ENCODE peak calls at places on chromosome 13, in six cellular contexts. T is posterior cingulate gyrus, M is AG10803, V is thoracic aorta, R is T-cell, Z is SW 1271. A is an unnamed sample.

GRCh38 chr13:25196971-25197370 is 24.9 kb upstream of the AMER2 start:
- DNase-seq in T (no peak), M (no peak), V (no peak), R (no peak), Z (no peak), A (no peak)

GRCh38 chr13:110716235-110716505 is 2.7 kb downstream of the ING1 start:
- DNase-seq in T (no peak), M (no peak), V (no peak), R (no peak), Z (no peak), A (no peak)

GRCh38 chr13:97266734-97267417 is 44.7 kb downstream of the MBNL2 start:
- DNase-seq in T (no peak), M (no peak), V (no peak), R (no peak), Z (no peak), A (no peak)

GRCh38 chr13:77460195-77460594 is 75.3 kb upstream of the SCEL start:
- DNase-seq in T (no peak), M (no peak), V (no peak), R (no peak), Z (no peak), A (no peak)

GRCh38 chr13:52665325-52665724 is 12.7 kb downstream of the SUGT1 start:
- DNase-seq in T (no peak), M (peak; percentile 38), V (no peak), R (no peak), Z (peak; percentile 7), A (no peak)

GRCh38 chr13:49165798-49166752 is 54.1 kb upstream of the MLNR start:
- DNase-seq in T (no peak), M (no peak), V (no peak), R (no peak), Z (no peak), A (no peak)

GRCh38 chr13:102724923-102725322 is 30.1 kb upstream of the METTL21C start:
- DNase-seq in T (peak; percentile 40), M (peak; percentile 83), V (no peak), R (no peak), Z (no peak), A (no peak)

GRCh38 chr13:25771641-25772478 is 280.0 kb downstream of the SHISA2 start:
- DNase-seq in T (no peak), M (no peak), V (no peak), R (no peak), Z (no peak), A (no peak)

GRCh38 chr13:40522234-40522633 is 144.2 kb downstream of the FOXO1 start:
- DNase-seq in T (no peak), M (no peak), V (no peak), R (no peak), Z (no peak), A (no peak)

GRCh38 chr13:113941571-113942191 is 32.2 kb downstream of the C13orf46 start:
- DNase-seq in T (no peak), M (peak; percentile 43), V (peak; percentile 0), R (no peak), Z (no peak), A (no peak)

GRCh38 chr13:113407531-113408393 is 43.8 kb upstream of the GRTP1 start:
- DNase-seq in T (no peak), M (no peak), V (no peak), R (no peak), Z (no peak), A (no peak)

GRCh38 chr13:48731957-48732569 is 78.3 kb downstream of the CYSLTR2 start:
- DNase-seq in T (peak; percentile 43), M (peak; percentile 12), V (no peak), R (peak; percentile 55), Z (no peak), A (no peak)

GRCh38 chr13:76808927-76809326 is 77.3 kb downstream of the KCTD12 start:
- DNase-seq in T (no peak), M (no peak), V (no peak), R (no peak), Z (no peak), A (no peak)

GRCh38 chr13:49409008-49409407 is 34.9 kb downstream of the CAB39L start:
- DNase-seq in T (no peak), M (no peak), V (no peak), R (no peak), Z (no peak), A (no peak)